ENCODE peak calls at places on chromosome 6, in five cellular contexts. J is fibroblast of the aortic adventitia, Z is IMR-90, F is GM20000, R is ovary. P is an unnamed sample.

GRCh38 chr6:131213501-131213990 is 78.3 kb downstream of the AKAP7 start:
- DNase-seq in J (peak; percentile 21), Z (peak; percentile 61), F (no peak), R (no peak), P (peak; percentile 96)

GRCh38 chr6:144415014-144415413 is 129.9 kb downstream of the UTRN start:
- DNase-seq in J (peak; percentile 68), Z (peak; percentile 90), F (no peak), R (no peak), P (no peak)

GRCh38 chr6:54598787-54599309 is 247.7 kb upstream of the FAM83B start:
- DNase-seq in J (peak; percentile 60), Z (no peak), F (no peak), R (no peak), P (peak; percentile 11)

GRCh38 chr6:41013473-41014153 is 25.4 kb downstream of the UNC5CL start:
- DNase-seq in J (no peak), Z (no peak), F (no peak), R (no peak), P (no peak)

GRCh38 chr6:148347076-148348054 is 4.7 kb downstream of the SASH1 start:
- DNase-seq in J (no peak), Z (no peak), F (no peak), R (no peak), P (no peak)

GRCh38 chr6:53506872-53507271 is 38.0 kb downstream of the GCLC start:
- DNase-seq in J (no peak), Z (no peak), F (no peak), R (no peak), P (no peak)

GRCh38 chr6:144353871-144354314 is 68.8 kb downstream of the UTRN start:
- DNase-seq in J (no peak), Z (no peak), F (peak; percentile 62), R (no peak), P (no peak)

GRCh38 chr6:11044712-11045167 is 635 bp upstream of the ELOVL2 start:
- DNase-seq in J (no peak), Z (no peak), F (no peak), R (no peak), P (no peak)

GRCh38 chr6:3296537-3297453 is 38.0 kb downstream of the PSMG4 start:
- DNase-seq in J (no peak), Z (peak; percentile 15), F (no peak), R (no peak), P (peak; percentile 86)

GRCh38 chr6:168671863-168672546 is 231.0 kb downstream of the SMOC2 start:
- DNase-seq in J (no peak), Z (no peak), F (no peak), R (no peak), P (no peak)

GRCh38 chr6:64301307-64302236 is 666.0 kb downstream of the PHF3 start:
- DNase-seq in J (no peak), Z (no peak), F (no peak), R (no peak), P (no peak)

DNA sequence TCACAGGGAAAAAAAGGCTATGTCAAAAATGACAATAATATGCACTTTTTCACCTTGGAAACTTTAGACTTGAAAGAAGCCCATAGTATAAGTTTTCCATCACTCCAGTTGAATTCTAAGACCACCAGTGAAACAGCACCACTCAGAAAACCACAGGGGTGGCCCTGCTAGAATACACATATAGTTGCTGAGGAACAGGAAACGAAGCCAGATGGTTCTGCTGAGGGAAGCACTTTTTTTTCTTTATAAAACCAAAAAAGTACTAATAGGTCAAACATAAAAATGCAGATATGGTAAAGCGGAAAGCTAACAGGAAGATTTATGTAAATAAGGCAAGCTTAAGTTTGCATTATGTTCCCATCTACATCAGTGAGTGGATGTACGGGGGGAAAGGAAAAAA is 303.9 kb downstream of the FOXC1 start:
- DNase-seq in J (no peak), Z (no peak), F (no peak), R (no peak), P (peak; percentile 1)
- TF ChIP-seq CTCF in J (no peak), Z (no peak), F (no peak), R (no peak), P (no peak)

DNA sequence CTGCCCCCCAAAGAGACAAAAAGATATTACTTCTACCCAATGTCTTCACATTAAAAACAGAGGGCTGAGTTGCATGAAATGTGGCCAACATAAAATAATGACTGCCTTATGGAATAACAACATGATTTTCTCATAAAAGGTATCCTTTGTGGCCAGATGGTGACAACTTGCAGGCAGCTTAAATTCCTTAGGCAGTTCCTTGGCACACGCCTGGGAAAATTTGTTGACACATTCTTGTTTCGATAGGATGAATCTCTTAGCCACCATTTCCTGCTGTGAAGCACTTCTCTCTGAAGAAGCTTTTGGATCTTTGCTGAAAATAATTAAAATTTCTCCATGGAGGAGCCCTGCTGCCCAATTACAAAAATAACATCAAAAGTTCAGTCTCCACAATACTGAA is 109.1 kb upstream of the COL21A1 start:
- DNase-seq in J (peak; percentile 73), Z (peak; percentile 44), F (no peak), R (no peak), P (no peak)
- TF ChIP-seq CTCF in J (no peak), Z (no peak), F (no peak), R (no peak), P (no peak)

DNA sequence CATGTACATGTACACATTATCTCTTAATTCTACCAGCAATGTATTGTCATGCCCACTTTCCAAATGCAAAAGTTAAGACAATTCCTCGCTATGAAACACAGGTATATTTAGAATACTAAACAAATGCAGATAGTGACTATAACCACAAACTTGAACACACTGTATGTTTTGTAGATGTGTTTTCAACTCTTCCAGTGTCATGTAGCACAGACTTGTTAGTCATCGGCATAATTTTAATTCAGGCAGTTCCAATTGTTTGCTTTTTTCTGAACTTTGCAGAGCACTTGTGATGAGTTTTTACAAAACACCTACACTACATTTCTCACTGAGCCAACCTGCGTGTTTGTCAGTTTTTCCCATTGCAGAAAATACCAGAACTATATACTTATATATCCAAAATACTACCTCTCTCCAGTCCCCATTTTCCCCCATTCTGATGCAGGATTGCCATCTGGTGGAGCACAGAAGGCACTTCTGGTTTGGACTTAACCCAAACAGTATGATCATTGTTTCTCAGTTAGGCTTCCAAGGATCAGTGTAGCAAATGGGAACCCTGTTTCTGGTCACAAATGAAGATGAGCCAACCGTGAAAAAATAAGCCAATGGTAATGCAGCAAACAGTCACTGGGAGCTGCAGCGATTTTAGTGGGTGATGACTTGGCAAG is 143.4 kb downstream of the ADGRB3 start:
- DNase-seq in J (peak; percentile 51), Z (peak; percentile 7), F (peak; percentile 13), R (no peak), P (peak; percentile 59)
- TF ChIP-seq CTCF in J (peak; percentile 63), Z (no peak), F (peak; percentile 29), R (no peak), P (peak; percentile 90)

DNA sequence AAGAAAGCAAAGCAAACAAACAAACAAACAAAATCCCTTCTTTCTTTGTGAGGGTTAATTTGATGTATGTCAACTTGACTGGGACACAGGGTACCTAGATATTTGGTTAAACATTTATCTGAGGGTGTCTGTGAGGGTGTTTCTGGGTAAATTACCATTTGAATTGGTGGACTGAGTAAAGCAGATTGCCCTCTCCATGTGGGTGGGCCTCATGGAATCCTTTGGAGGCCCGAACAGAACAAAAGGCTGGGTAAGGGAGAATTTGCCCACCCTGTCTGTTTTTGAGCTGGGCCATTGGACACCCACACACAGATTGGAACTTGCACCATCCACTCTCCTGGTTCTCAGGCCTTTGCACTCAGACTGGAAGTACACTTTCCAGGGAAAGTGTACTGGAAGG is 628.8 kb upstream of the CITED2 start:
- DNase-seq in J (no peak), Z (no peak), F (no peak), R (no peak), P (no peak)
- TF ChIP-seq CTCF in J (no peak), Z (no peak), F (no peak), R (no peak), P (no peak)

DNA sequence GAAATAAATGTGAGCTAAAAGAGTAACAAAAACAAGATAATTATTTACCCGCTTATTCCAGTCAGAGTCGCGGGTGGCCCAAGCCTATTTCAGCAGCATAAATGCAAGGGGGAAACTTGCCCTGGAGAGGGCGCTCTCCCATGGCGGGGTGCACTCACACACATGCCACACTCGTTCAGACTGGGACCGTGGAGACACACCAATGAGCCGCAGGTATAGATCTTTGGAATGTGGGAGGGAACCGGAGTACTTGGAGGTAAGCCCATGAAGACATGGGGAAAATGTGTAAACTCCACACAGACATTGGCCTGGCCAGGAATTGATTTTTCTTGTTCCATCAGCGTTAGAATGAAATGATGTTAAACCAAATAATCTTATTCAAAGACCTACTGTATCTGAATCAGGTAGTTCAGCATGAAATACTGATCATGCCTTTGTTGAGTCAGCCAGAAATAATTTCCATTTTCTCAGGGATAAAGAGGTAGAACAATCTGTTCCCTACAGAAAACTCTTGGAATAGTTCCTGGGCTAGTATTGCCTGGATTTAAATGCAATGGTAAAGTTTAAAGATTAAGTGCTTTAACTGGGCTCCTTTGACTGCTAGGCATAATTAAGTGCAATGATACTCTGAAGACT is 191.5 kb downstream of the MCHR2 start:
- DNase-seq in J (no peak), Z (no peak), F (no peak), R (no peak), P (no peak)
- TF ChIP-seq CTCF in J (no peak), Z (no peak), F (no peak), R (no peak), P (no peak)

DNA sequence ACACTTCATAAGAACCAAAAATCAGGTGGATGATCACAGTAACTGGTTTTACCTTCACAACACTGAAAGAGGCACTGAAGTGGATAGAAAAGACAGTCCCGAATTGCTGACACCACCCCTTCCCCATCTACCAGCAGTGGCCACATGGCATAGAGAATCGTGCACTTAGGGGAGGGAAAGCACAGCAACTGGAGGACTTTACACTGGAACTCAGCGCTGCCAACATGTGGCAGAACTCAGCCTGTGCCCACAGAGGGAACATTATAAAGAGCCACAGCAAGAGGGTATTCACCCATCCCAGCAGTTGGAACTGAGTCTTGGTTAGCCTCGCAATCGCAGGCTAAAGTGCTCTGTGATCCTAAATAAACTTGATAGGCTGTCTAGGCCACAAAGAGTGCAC is 6.5 kb upstream of the KIAA1586 start:
- DNase-seq in J (no peak), Z (no peak), F (no peak), R (no peak), P (no peak)
- TF ChIP-seq CTCF in J (no peak), Z (no peak), F (no peak), R (no peak), P (peak; percentile 2)

DNA sequence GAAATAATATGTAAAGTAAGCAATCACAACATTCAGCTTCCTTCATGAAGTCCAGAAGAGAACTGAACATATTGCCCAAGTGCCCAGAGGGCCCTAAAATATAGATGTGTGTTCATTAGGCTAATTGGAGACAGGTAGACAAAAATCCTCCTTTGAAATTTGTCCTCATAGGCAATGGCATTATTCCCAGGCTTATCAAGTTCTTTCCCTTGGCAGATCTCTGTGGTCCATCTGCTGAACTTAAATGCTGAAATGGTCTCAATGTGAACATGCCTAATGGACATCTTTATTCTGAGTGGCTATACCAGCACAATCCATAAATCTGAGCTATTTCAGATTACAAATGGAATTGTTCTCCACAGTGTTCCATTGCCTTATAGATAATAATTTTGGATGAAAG is 79.0 kb upstream of the BMP5 start:
- DNase-seq in J (no peak), Z (no peak), F (no peak), R (no peak), P (no peak)
- TF ChIP-seq CTCF in J (no peak), Z (no peak), F (no peak), R (no peak), P (no peak)

P was measured in astrocyte of the cerebellum.